ENCODE peak calls at places on chromosomes 6 and 20, in seven cellular contexts. One of them, this sample, is unnamed.

GRCh38 chr6:73675466-73676098 is 20.4 kb upstream of the CD109 start:
- DNase-seq in fibroblast of the aortic adventitia: peak; percentile 85
- DNase-seq in fibroblast of villous mesenchyme: peak; percentile 78
- DNase-seq in upper lobe of left lung: no peak
- DNase-seq in A673: peak; percentile 76
- DNase-seq in hepatocyte: peak; percentile 88
- DNase-seq in heart right ventricle: peak; percentile 51
- DNase-seq in this sample: peak; percentile 89

GRCh38 chr6:43835872-43836419 is 65.9 kb downstream of the VEGFA start:
- DNase-seq in fibroblast of the aortic adventitia: no peak
- DNase-seq in fibroblast of villous mesenchyme: peak; percentile 26
- DNase-seq in upper lobe of left lung: no peak
- DNase-seq in A673: no peak
- DNase-seq in hepatocyte: no peak
- DNase-seq in heart right ventricle: no peak
- DNase-seq in this sample: no peak

GRCh38 chr6:113433506-113433991 is 423.6 kb upstream of the MARCKS start:
- DNase-seq in fibroblast of the aortic adventitia: peak; percentile 90
- DNase-seq in fibroblast of villous mesenchyme: peak; percentile 96
- DNase-seq in upper lobe of left lung: no peak
- DNase-seq in A673: peak; percentile 37
- DNase-seq in hepatocyte: peak; percentile 67
- DNase-seq in heart right ventricle: peak; percentile 26
- DNase-seq in this sample: peak; percentile 88

GRCh38 chr20:20695250-20695816 is 17.1 kb downstream of the RALGAPA2 start:
- DNase-seq in fibroblast of the aortic adventitia: no peak
- DNase-seq in fibroblast of villous mesenchyme: no peak
- DNase-seq in upper lobe of left lung: no peak
- DNase-seq in A673: no peak
- DNase-seq in hepatocyte: no peak
- DNase-seq in heart right ventricle: no peak
- DNase-seq in this sample: no peak

GRCh38 chr20:39961667-39962066 is 727.4 kb downstream of the MAFB start:
- DNase-seq in fibroblast of the aortic adventitia: no peak
- DNase-seq in fibroblast of villous mesenchyme: no peak
- DNase-seq in upper lobe of left lung: no peak
- DNase-seq in A673: no peak
- DNase-seq in hepatocyte: no peak
- DNase-seq in heart right ventricle: no peak
- DNase-seq in this sample: no peak

GRCh38 chr20:7971536-7972285 is 31.5 kb upstream of the HAO1 start:
- DNase-seq in fibroblast of the aortic adventitia: peak; percentile 58
- DNase-seq in fibroblast of villous mesenchyme: no peak
- DNase-seq in upper lobe of left lung: no peak
- DNase-seq in A673: no peak
- DNase-seq in hepatocyte: no peak
- DNase-seq in heart right ventricle: no peak
- DNase-seq in this sample: no peak

GRCh38 chr6:25017932-25018581 is 82.3 kb upstream of the RIPOR2 start:
- DNase-seq in fibroblast of the aortic adventitia: peak; percentile 64
- DNase-seq in fibroblast of villous mesenchyme: peak; percentile 78
- DNase-seq in upper lobe of left lung: no peak
- DNase-seq in A673: peak; percentile 46
- DNase-seq in hepatocyte: peak; percentile 75
- DNase-seq in heart right ventricle: peak; percentile 43
- DNase-seq in this sample: peak; percentile 90

GRCh38 chr6:90362273-90362672 is 65.6 kb upstream of the BACH2 start:
- DNase-seq in fibroblast of the aortic adventitia: peak; percentile 83
- DNase-seq in fibroblast of villous mesenchyme: no peak
- DNase-seq in upper lobe of left lung: no peak
- DNase-seq in A673: no peak
- DNase-seq in hepatocyte: peak; percentile 16
- DNase-seq in heart right ventricle: no peak
- DNase-seq in this sample: peak; percentile 74

GRCh38 chr20:21397341-21398108 is at the start of gene NKX2-4:
- DNase-seq in fibroblast of the aortic adventitia: no peak
- DNase-seq in fibroblast of villous mesenchyme: no peak
- DNase-seq in upper lobe of left lung: peak; percentile 73
- DNase-seq in A673: peak; percentile 14
- DNase-seq in hepatocyte: peak; percentile 12
- DNase-seq in heart right ventricle: no peak
- DNase-seq in this sample: no peak

GRCh38 chr6:166779381-166779780 is 152.3 kb upstream of the RPS6KA2 start:
- DNase-seq in fibroblast of the aortic adventitia: no peak
- DNase-seq in fibroblast of villous mesenchyme: no peak
- DNase-seq in upper lobe of left lung: no peak
- DNase-seq in A673: no peak
- DNase-seq in hepatocyte: no peak
- DNase-seq in heart right ventricle: no peak
- DNase-seq in this sample: no peak

GRCh38 chr6:99478483-99478882 is 36.7 kb downstream of the USP45 start:
- DNase-seq in fibroblast of the aortic adventitia: no peak
- DNase-seq in fibroblast of villous mesenchyme: no peak
- DNase-seq in upper lobe of left lung: no peak
- DNase-seq in A673: no peak
- DNase-seq in hepatocyte: no peak
- DNase-seq in heart right ventricle: no peak
- DNase-seq in this sample: no peak

GRCh38 chr6:70413829-70414494 is 654 bp downstream of the FAM135A start:
- DNase-seq in fibroblast of the aortic adventitia: peak; percentile 10
- DNase-seq in fibroblast of villous mesenchyme: peak; percentile 10
- DNase-seq in upper lobe of left lung: peak; percentile 89
- DNase-seq in A673: peak; percentile 47
- DNase-seq in hepatocyte: no peak
- DNase-seq in heart right ventricle: no peak
- DNase-seq in this sample: peak; percentile 21

GRCh38 chr20:23061713-23062561 is 12.5 kb upstream of the THBD start:
- DNase-seq in fibroblast of the aortic adventitia: peak; percentile 91
- DNase-seq in fibroblast of villous mesenchyme: peak; percentile 93
- DNase-seq in upper lobe of left lung: no peak
- DNase-seq in A673: peak; percentile 10
- DNase-seq in hepatocyte: peak; percentile 70
- DNase-seq in heart right ventricle: peak; percentile 44
- DNase-seq in this sample: peak; percentile 83

GRCh38 chr6:9890469-9890868 is 524.4 kb downstream of the TFAP2A start:
- DNase-seq in fibroblast of the aortic adventitia: no peak
- DNase-seq in fibroblast of villous mesenchyme: no peak
- DNase-seq in upper lobe of left lung: no peak
- DNase-seq in A673: no peak
- DNase-seq in hepatocyte: no peak
- DNase-seq in heart right ventricle: no peak
- DNase-seq in this sample: no peak

GRCh38 chr20:54389872-54390271 is 85.5 kb upstream of the DOK5 start:
- DNase-seq in fibroblast of the aortic adventitia: peak; percentile 71
- DNase-seq in fibroblast of villous mesenchyme: no peak
- DNase-seq in upper lobe of left lung: no peak
- DNase-seq in A673: no peak
- DNase-seq in hepatocyte: no peak
- DNase-seq in heart right ventricle: no peak
- DNase-seq in this sample: no peak

GRCh38 chr20:46272389-46273047 is 35.8 kb downstream of the CDH22 start:
- DNase-seq in fibroblast of the aortic adventitia: no peak
- DNase-seq in fibroblast of villous mesenchyme: no peak
- DNase-seq in upper lobe of left lung: no peak
- DNase-seq in A673: no peak
- DNase-seq in hepatocyte: no peak
- DNase-seq in heart right ventricle: no peak
- DNase-seq in this sample: no peak

GRCh38 chr20:19975901-19976300 is 41.3 kb upstream of the NAA20 start:
- DNase-seq in fibroblast of the aortic adventitia: peak; percentile 32
- DNase-seq in fibroblast of villous mesenchyme: no peak
- DNase-seq in upper lobe of left lung: no peak
- DNase-seq in A673: no peak
- DNase-seq in hepatocyte: no peak
- DNase-seq in heart right ventricle: no peak
- DNase-seq in this sample: peak; percentile 43

GRCh38 chr6:90938116-90938515 is 351.2 kb upstream of the MAP3K7 start:
- DNase-seq in fibroblast of the aortic adventitia: no peak
- DNase-seq in fibroblast of villous mesenchyme: peak; percentile 13
- DNase-seq in upper lobe of left lung: no peak
- DNase-seq in A673: no peak
- DNase-seq in hepatocyte: no peak
- DNase-seq in heart right ventricle: no peak
- DNase-seq in this sample: no peak

GRCh38 chr20:47568019-47568418 is 66.3 kb downstream of the NCOA3 start:
- DNase-seq in fibroblast of the aortic adventitia: peak; percentile 96
- DNase-seq in fibroblast of villous mesenchyme: peak; percentile 89
- DNase-seq in upper lobe of left lung: no peak
- DNase-seq in A673: no peak
- DNase-seq in hepatocyte: peak; percentile 28
- DNase-seq in heart right ventricle: no peak
- DNase-seq in this sample: peak; percentile 87

GRCh38 chr20:35632539-35633115 is 17.0 kb downstream of the SPAG4 start:
- DNase-seq in fibroblast of the aortic adventitia: no peak
- DNase-seq in fibroblast of villous mesenchyme: no peak
- DNase-seq in upper lobe of left lung: no peak
- DNase-seq in A673: no peak
- DNase-seq in hepatocyte: no peak
- DNase-seq in heart right ventricle: no peak
- DNase-seq in this sample: no peak

GRCh38 chr6:127343753-127344659 is 597 bp upstream of the ECHDC1 start:
- DNase-seq in fibroblast of the aortic adventitia: peak; percentile 66
- DNase-seq in fibroblast of villous mesenchyme: peak; percentile 60
- DNase-seq in upper lobe of left lung: no peak
- DNase-seq in A673: peak; percentile 33
- DNase-seq in hepatocyte: peak; percentile 28
- DNase-seq in heart right ventricle: no peak
- DNase-seq in this sample: peak; percentile 61

DNA sequence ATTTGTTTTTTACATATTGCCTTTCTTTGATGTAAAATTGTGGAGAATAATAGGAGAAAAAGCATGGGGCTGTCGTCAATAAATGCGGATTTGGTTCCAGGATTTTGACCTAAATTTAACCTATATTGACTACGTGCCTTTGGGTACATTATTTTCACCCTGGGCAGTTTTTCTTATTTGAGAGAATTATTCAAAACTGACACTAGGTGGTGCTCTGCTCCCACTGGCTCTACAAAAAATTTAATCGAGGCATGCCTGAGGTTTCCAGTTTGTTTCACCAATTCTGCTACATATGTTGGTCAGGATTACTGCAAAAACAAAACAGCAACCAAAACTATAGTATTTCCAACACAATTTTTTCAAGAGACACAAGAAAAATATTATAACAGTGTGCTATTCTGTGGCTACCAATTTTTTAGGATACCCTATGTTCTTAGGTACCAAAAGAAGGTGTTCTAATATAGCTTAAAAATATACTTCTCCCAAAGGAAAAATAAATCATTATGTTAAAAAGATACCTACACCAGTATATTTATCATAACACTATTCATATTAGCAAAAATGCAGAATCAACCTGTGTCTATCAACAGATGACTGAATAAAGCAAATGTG is 48.6 kb upstream of the FABP7 start:
- DNase-seq in fibroblast of the aortic adventitia: peak; percentile 71
- DNase-seq in fibroblast of villous mesenchyme: peak; percentile 60
- DNase-seq in upper lobe of left lung: no peak
- DNase-seq in A673: peak; percentile 81
- DNase-seq in hepatocyte: peak; percentile 61
- DNase-seq in heart right ventricle: no peak
- DNase-seq in this sample: peak; percentile 71
- TF ChIP-seq CTCF in fibroblast of the aortic adventitia: peak; percentile 74
- TF ChIP-seq CTCF in fibroblast of villous mesenchyme: peak; percentile 76
- TF ChIP-seq CTCF in upper lobe of left lung: peak; percentile 50
- TF ChIP-seq CTCF in A673: peak; percentile 82
- TF ChIP-seq CTCF in hepatocyte: peak; percentile 75
- TF ChIP-seq CTCF in heart right ventricle: peak; percentile 89
- TF ChIP-seq CTCF in this sample: peak; percentile 82

GRCh38 chr20:48944663-48945297 is 23.3 kb downstream of the ARFGEF2 start:
- DNase-seq in fibroblast of the aortic adventitia: no peak
- DNase-seq in fibroblast of villous mesenchyme: no peak
- DNase-seq in upper lobe of left lung: no peak
- DNase-seq in A673: no peak
- DNase-seq in hepatocyte: no peak
- DNase-seq in heart right ventricle: no peak
- DNase-seq in this sample: no peak
- H3K4me3 ChIP-seq in fibroblast of the aortic adventitia: no peak overlapping the region
- H3K4me3 ChIP-seq in fibroblast of villous mesenchyme: no peak overlapping the region
- H3K4me3 ChIP-seq in upper lobe of left lung: no peak overlapping the region
- H3K4me3 ChIP-seq in A673: no peak overlapping the region
- H3K4me3 ChIP-seq in hepatocyte: no peak overlapping the region
- H3K4me3 ChIP-seq in heart right ventricle: no peak overlapping the region
- H3K4me3 ChIP-seq in this sample: no peak overlapping the region

DNA sequence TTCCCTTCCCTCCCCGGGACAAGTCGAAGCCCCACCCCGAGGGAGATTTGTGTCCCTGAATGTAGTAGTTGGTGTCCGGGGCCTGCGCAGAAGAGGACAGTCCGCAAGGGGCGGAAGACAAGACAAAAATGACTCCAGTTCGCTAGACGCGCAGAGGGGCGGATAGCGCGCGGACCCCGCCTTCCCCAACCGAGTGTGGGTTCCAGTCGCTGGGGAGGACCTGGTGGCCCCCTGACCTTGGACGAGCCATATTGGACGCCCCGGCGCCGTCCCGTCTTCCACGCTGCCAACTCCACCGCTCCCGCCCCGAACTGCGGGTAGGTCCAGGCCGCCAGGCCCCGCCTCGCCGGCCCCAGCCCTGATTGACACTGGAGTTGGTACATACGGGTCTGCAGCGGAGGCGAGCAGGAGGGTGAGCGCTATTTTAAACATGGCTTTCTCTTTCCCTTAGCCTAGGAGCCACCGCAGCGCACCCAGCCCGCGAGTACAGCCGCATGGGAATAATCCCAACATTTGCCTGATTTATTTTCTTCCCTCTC is 802 bp downstream of the HMGN3 start:
- DNase-seq in fibroblast of the aortic adventitia: peak; percentile 79
- DNase-seq in fibroblast of villous mesenchyme: peak; percentile 90
- DNase-seq in upper lobe of left lung: peak; percentile 96
- DNase-seq in A673: peak; percentile 88
- DNase-seq in hepatocyte: peak; percentile 91
- DNase-seq in heart right ventricle: peak; percentile 91
- DNase-seq in this sample: peak; percentile 93
- TF ChIP-seq CTCF in fibroblast of the aortic adventitia: peak; percentile 58
- TF ChIP-seq CTCF in fibroblast of villous mesenchyme: peak; percentile 38
- TF ChIP-seq CTCF in upper lobe of left lung: peak; percentile 61
- TF ChIP-seq CTCF in A673: peak; percentile 37
- TF ChIP-seq CTCF in hepatocyte: peak; percentile 31
- TF ChIP-seq CTCF in heart right ventricle: peak; percentile 19
- TF ChIP-seq CTCF in this sample: peak; percentile 53

DNA sequence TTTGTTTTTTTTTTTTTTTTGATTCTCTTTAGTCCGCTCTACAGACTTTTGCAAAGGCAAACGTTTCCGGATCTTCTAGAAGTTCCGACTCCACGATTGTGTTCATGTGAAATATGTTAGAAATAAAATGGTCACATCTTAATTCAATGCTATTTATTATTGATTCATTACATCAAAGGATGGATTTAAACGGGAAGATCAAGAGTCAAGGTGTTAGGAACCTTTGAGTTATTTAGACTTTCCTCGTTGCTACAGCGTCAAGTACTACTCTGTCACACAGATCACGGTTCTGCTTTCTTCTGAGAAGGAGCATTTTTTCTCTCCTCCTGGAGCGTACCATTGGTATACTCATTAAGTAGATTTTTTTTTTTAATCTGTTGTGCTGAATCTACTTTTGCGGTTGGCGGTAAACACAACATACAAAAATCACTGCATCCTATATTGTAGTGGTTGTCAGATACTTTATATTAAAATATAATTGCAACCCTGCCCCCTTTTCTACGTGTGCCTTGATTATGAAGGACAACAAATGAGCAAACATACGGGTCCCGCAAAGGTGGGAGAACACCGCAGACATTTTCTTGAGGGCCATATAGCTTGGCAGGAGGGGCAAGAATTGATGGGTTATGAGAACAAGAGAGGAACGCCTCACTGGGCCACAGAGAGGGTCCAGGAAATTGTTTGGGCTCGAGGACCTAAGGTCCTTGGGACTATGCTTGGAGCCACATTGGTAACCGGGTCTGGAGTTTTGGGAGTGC is 17.5 kb downstream of the HMGN4 start:
- DNase-seq in fibroblast of the aortic adventitia: no peak
- DNase-seq in fibroblast of villous mesenchyme: no peak
- DNase-seq in upper lobe of left lung: no peak
- DNase-seq in A673: peak; percentile 67
- DNase-seq in hepatocyte: peak; percentile 32
- DNase-seq in heart right ventricle: no peak
- DNase-seq in this sample: peak; percentile 56
- H3K4me3 ChIP-seq in fibroblast of the aortic adventitia: peak overlapping the region; percentile 6
- H3K4me3 ChIP-seq in fibroblast of villous mesenchyme: peak overlapping the region; percentile 75
- H3K4me3 ChIP-seq in upper lobe of left lung: peak overlapping the region; percentile 24
- H3K4me3 ChIP-seq in A673: peak overlapping the region; percentile 61
- H3K4me3 ChIP-seq in hepatocyte: peak overlapping the region; percentile 15
- H3K4me3 ChIP-seq in heart right ventricle: peak overlapping the region; percentile 59
- H3K4me3 ChIP-seq in this sample: peak overlapping the region; percentile 51